ENCODE peak calls at places on chromosomes 1 and 21, in seven cellular contexts. A is brain microvascular endothelial cell, O is GM23338, E is BJ, P is Panc1, J is cardiac muscle cell, C is upper lobe of right lung. B is an unnamed sample.

GRCh38 chr1:16246961-16247360 is 10.0 kb upstream of the CPLANE2 start:
- DNase-seq in C (no peak), O (no peak), J (no peak), A (no peak), E (no peak), P (no peak), B (no peak)

GRCh38 chr1:119737040-119737682 is 25.4 kb downstream of the PHGDH start:
- DNase-seq in E (no peak), P (no peak), J (peak; percentile 86), O (no peak), C (no peak), A (no peak), B (no peak)

GRCh38 chr1:79391896-79392295 is 385.4 kb upstream of the ADGRL4 start:
- DNase-seq in A (no peak), E (no peak), P (peak; percentile 1), O (no peak), J (no peak), C (no peak), B (no peak)

GRCh38 chr1:21779613-21780521 is 3.1 kb downstream of the USP48 start:
- DNase-seq in O (no peak), A (no peak), J (peak; percentile 39), E (no peak), P (no peak), C (peak; percentile 12), B (no peak)

GRCh38 chr1:83761084-83761760 is 237.7 kb downstream of the TTLL7 start:
- DNase-seq in O (no peak), P (no peak), J (no peak), C (no peak), A (no peak), E (no peak), B (no peak)

GRCh38 chr21:31161157-31161556 is 122.9 kb upstream of the KRTAP19-8 start:
- DNase-seq in O (peak; percentile 52), C (no peak), E (no peak), A (no peak), J (peak; percentile 30), P (no peak), B (no peak)

GRCh38 chr1:54703471-54703870 is 12.2 kb upstream of the TTC4 start:
- DNase-seq in A (no peak), O (no peak), P (no peak), J (no peak), C (no peak), E (no peak), B (no peak)

GRCh38 chr1:230422221-230422981 is 3.7 kb downstream of the PGBD5 start:
- DNase-seq in C (no peak), J (no peak), O (peak; percentile 37), A (no peak), P (no peak), E (no peak), B (no peak)

GRCh38 chr21:17752171-17752570 is 67.0 kb downstream of the C21orf91 start:
- DNase-seq in E (no peak), J (no peak), C (no peak), O (no peak), P (no peak), A (no peak), B (no peak)

GRCh38 chr1:162632234-162632666 is at the start of gene DDR2:
- DNase-seq in J (peak; percentile 98), C (no peak), P (no peak), E (peak; percentile 86), A (peak; percentile 88), O (peak; percentile 45), B (peak; percentile 91)

GRCh38 chr1:176119549-176119948 is 87.5 kb downstream of the COP1 start:
- DNase-seq in P (peak; percentile 4), E (no peak), O (peak; percentile 44), C (no peak), A (no peak), J (peak; percentile 18), B (no peak)

GRCh38 chr1:115791816-115792215 is 23.3 kb upstream of the CASQ2 start:
- DNase-seq in C (no peak), O (no peak), J (no peak), E (no peak), A (no peak), P (no peak), B (no peak)

GRCh38 chr1:97252076-97252475 is 530.5 kb downstream of the PTBP2 start:
- DNase-seq in P (no peak), J (peak; percentile 92), C (no peak), A (no peak), E (peak; percentile 39), O (no peak), B (no peak)

GRCh38 chr1:119286587-119287181 is 81.9 kb upstream of the HAO2 start:
- DNase-seq in J (peak; percentile 53), C (no peak), E (no peak), P (no peak), O (peak; percentile 90), A (peak; percentile 41), B (no peak)

GRCh38 chr1:9326596-9326995 is 33.9 kb downstream of the SPSB1 start:
- DNase-seq in C (no peak), J (peak; percentile 60), O (no peak), E (peak; percentile 44), A (peak; percentile 24), P (no peak), B (peak; percentile 77)

GRCh38 chr1:15337656-15338402 is 71.9 kb upstream of the EFHD2 start:
- DNase-seq in A (peak; percentile 82), C (peak; percentile 54), J (peak; percentile 70), P (peak; percentile 52), E (peak; percentile 39), O (no peak), B (no peak)

GRCh38 chr1:40341509-40342380 is 24.7 kb upstream of the COL9A2 start:
- DNase-seq in A (no peak), E (no peak), O (no peak), P (no peak), J (no peak), C (no peak), B (no peak)

GRCh38 chr1:97814121-97814520 is 106.7 kb downstream of the DPYD start:
- DNase-seq in J (no peak), P (no peak), E (no peak), A (no peak), O (no peak), C (no peak), B (no peak)

GRCh38 chr1:170032531-170033295 is 41.8 kb downstream of the KIFAP3 start:
- DNase-seq in C (no peak), E (peak; percentile 39), P (no peak), O (no peak), J (no peak), A (peak; percentile 29), B (no peak)

GRCh38 chr1:226702318-226702956 is 36.6 kb downstream of the ITPKB start:
- DNase-seq in O (no peak), E (no peak), A (peak; percentile 46), P (no peak), C (no peak), J (peak; percentile 75), B (peak; percentile 15)

GRCh38 chr21:39385299-39386145 is 36.6 kb upstream of the HMGN1 start:
- DNase-seq in C (peak; percentile 92), J (peak; percentile 89), E (no peak), O (no peak), P (no peak), A (peak; percentile 62), B (peak; percentile 60)
- H3K4me3 ChIP-seq in C (peak overlapping the region; percentile 46), J (no peak overlapping the region), E (peak overlapping the region; percentile 37), O (no peak overlapping the region), P (peak overlapping the region; percentile 27), A (peak overlapping the region; percentile 54), B (peak overlapping the region; percentile 54)

DNA sequence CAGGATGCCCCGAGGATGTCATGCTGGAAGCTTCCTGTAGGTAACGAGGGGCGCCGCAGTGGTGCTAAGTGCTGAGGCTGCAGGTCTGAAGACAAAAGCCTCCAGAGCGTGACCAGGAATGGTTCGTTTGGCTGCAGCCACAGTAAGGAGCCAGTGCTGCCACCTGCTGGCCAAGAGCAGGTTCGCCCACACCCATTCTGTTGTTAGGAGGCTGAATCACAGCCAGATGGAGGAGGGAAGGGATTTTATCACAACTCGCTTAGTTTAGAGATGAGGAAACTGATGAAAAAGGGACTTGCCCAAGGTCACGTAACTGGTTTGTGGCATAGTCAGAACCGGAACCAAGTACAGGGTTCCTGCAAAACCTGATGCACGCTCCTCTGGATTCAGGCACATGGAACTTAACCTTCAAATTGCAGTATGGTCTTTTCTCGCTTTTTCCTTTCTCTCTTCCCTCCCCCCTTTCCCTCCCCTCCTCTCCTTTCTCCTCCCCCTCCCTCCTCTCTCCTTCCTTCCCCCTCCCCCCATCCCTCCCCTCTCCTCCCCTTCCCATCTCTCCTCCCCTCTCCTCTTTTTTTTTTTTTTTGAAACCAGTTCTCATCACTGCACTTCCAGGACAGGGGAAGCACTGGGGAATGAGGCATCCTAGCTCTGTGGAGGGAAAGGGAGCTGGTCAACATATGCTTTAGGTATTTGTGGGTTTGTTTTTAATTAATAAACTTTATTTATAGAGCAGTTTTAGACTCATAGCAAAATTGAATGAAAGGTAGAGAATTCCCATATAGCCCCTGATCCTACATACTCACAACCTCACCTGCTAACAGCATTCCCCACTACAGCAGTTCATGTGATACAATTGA is 81.8 kb downstream of the MPZL1 start:
- DNase-seq in J (peak; percentile 97), P (peak; percentile 64), E (peak; percentile 55), O (peak; percentile 99), C (peak; percentile 94), A (peak; percentile 95), B (peak; percentile 89)
- TF ChIP-seq CTCF in J (peak; percentile 98), P (peak; percentile 96), E (peak; percentile 98), O (peak; percentile 98), C (peak; percentile 98), A (peak; percentile 99), B (peak; percentile 96)

GRCh38 chr1:24929091-24929875 is 793 bp downstream of the RUNX3 start:
- DNase-seq in J (peak; percentile 9), E (no peak), C (no peak), A (no peak), O (peak; percentile 61), P (no peak), B (no peak)

GRCh38 chr1:24927473-24927872 is 2.6 kb downstream of the RUNX3 start:
- DNase-seq in E (no peak), A (no peak), J (no peak), C (no peak), O (no peak), P (no peak), B (no peak)

GRCh38 chr1:24929876-24930702 is at the start of gene RUNX3:
- DNase-seq in O (peak; percentile 79), J (no peak), A (no peak), P (no peak), E (no peak), C (peak; percentile 88), B (no peak)

GRCh38 chr1:24927886-24928630 is 2.0 kb downstream of the RUNX3 start:
- DNase-seq in C (no peak), J (peak; percentile 13), A (no peak), P (no peak), O (peak; percentile 33), E (no peak), B (no peak)

DNA sequence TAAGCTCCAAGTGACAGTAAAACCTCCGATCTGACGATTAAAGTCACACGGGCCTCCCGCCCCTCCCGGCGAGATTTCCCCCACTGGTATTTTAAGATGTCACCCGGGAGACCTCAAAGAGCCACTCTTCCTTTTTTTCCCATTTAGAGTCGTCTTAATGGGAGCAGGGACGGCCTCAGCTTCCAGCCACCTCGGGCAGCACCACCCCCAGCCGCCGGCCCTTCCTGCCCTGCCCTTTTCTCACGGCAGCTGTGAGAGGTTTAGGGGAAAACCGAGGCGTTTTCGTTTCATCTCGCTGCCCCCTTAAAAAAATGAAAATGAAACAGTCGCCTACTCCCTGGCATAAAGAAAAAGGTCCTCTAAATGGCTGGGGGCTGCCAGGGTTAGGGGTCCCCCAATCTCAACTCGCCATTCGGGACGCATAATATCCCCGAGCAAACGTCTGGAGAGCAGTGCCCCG is 1.4 kb downstream of the RUNX3 start:
- DNase-seq in P (no peak), C (no peak), O (peak; percentile 60), J (no peak), A (no peak), E (no peak), B (no peak)
- H3K4me3 ChIP-seq in P (no peak overlapping the region), C (peak overlapping the region; percentile 44), O (peak overlapping the region; percentile 63), J (no peak overlapping the region), A (peak overlapping the region; percentile 60), E (peak overlapping the region; percentile 44), B (no peak overlapping the region)

GRCh38 chr1:102174259-102174863 is 177.6 kb upstream of the OLFM3 start:
- DNase-seq in P (peak; percentile 7), E (no peak), O (peak; percentile 74), A (no peak), C (no peak), J (no peak), B (no peak)
- TF ChIP-seq CTCF in P (peak; percentile 31), E (no peak), O (peak; percentile 90), A (peak; percentile 25), C (peak; percentile 23), J (no peak), B (peak; percentile 10)

B was measured in AG04450.